ENCODE peak calls at places on chromosomes 2 and 18, in four cellular contexts. A, D, V and J are unnamed samples.

GRCh38 chr2:102619414-102620319 is at the start of gene SLC9A2:
- DNase-seq in A (peak), D (peak), V (no peak), J (peak)

GRCh38 chr2:119645173-119645846 is 33.7 kb upstream of the TMEM177 start:
- DNase-seq in A (no peak), D (no peak), V (no peak), J (no peak)

GRCh38 chr2:173983414-173983871 is 18.3 kb upstream of the SP3 start:
- DNase-seq in A (no peak), D (no peak), V (no peak), J (peak)

GRCh38 chr2:56754627-56755026 is 570.8 kb downstream of the CCDC85A start:
- DNase-seq in A (no peak), D (no peak), V (no peak), J (no peak)

GRCh38 chr2:216545359-216545758 is 46.7 kb downstream of the RPL37A start:
- DNase-seq in A (no peak), D (no peak), V (no peak), J (no peak)

GRCh38 chr2:133421516-133422324 is 146.5 kb downstream of the NCKAP5 start:
- DNase-seq in A (no peak), D (no peak), V (peak), J (peak)

GRCh38 chr2:1081411-1082225 is 131.0 kb downstream of the SNTG2 start:
- DNase-seq in A (no peak), D (no peak), V (no peak), J (no peak)

GRCh38 chr2:43192039-43192438 is 34.4 kb downstream of the ZFP36L2 start:
- DNase-seq in A (no peak), D (no peak), V (no peak), J (no peak)

GRCh38 chr18:59008302-59008974 is 131.2 kb upstream of the SEC11C start:
- DNase-seq in A (no peak), D (no peak), V (no peak), J (no peak)

GRCh38 chr2:205868773-205869333 is 186.6 kb downstream of the NRP2 start:
- DNase-seq in A (peak), D (no peak), V (no peak), J (no peak)

GRCh38 chr18:7038330-7038846 is 79.2 kb downstream of the LAMA1 start:
- DNase-seq in A (no peak), D (peak), V (peak), J (peak)

GRCh38 chr2:240024766-240025165 is 376 bp downstream of the NDUFA10 start:
- DNase-seq in A (peak), D (no peak), V (no peak), J (no peak)

GRCh38 chr18:13809025-13809384 is 14.9 kb upstream of the MC5R start:
- DNase-seq in A (no peak), D (no peak), V (no peak), J (no peak)

GRCh38 chr2:150255528-150255927 is 231.9 kb downstream of the RND3 start:
- DNase-seq in A (no peak), D (no peak), V (no peak), J (no peak)

GRCh38 chr2:105344704-105345345 is 7.5 kb downstream of the C2orf49 start:
- DNase-seq in A (no peak), D (no peak), V (no peak), J (no peak)

GRCh38 chr2:19819097-19820065 is 82.4 kb downstream of the TTC32 start:
- DNase-seq in A (no peak), D (no peak), V (no peak), J (no peak)

GRCh38 chr18:49988733-49989132 is 175.4 kb upstream of the ACAA2 start:
- DNase-seq in A (no peak), D (no peak), V (peak), J (no peak)

GRCh38 chr2:216829533-216829932 is 30.3 kb downstream of the TNP1 start:
- DNase-seq in A (no peak), D (peak), V (peak), J (peak)

GRCh38 chr18:59779979-59780378 is 82.8 kb upstream of the CCBE1 start:
- DNase-seq in A (no peak), D (no peak), V (no peak), J (no peak)

GRCh38 chr2:135985018-135985825 is at the start of gene DARS1:
- DNase-seq in A (peak), D (peak), V (peak), J (peak)

GRCh38 chr18:41524674-41525470 is 430.2 kb upstream of the PIK3C3 start:
- DNase-seq in A (no peak), D (peak), V (no peak), J (no peak)

GRCh38 chr2:230254152-230254881 is 28.8 kb downstream of the SP140 start:
- DNase-seq in A (no peak), D (no peak), V (no peak), J (no peak)

GRCh38 chr2:101725515-101726192 is 28.1 kb downstream of the MAP4K4 start:
- DNase-seq in A (no peak), D (no peak), V (no peak), J (no peak)

GRCh38 chr18:37964885-37965571 is 399.4 kb upstream of the CELF4 start:
- DNase-seq in A (no peak), D (no peak), V (no peak), J (no peak)

GRCh38 chr2:149470046-149470445 is 117.5 kb downstream of the MMADHC start:
- DNase-seq in A (no peak), D (peak), V (no peak), J (no peak)

GRCh38 chr2:143564419-143564818 is 435.2 kb downstream of the ARHGAP15 start:
- DNase-seq in A (no peak), D (no peak), V (no peak), J (no peak)

GRCh38 chr2:239307221-239307569 is 93.6 kb downstream of the HDAC4 start:
- DNase-seq in A (no peak), D (no peak), V (no peak), J (no peak)

GRCh38 chr18:10440874-10441273 is 13.6 kb upstream of the APCDD1 start:
- DNase-seq in A (no peak), D (no peak), V (no peak), J (no peak)

GRCh38 chr18:77062518-77063003 is 70.0 kb downstream of the MBP start:
- DNase-seq in A (peak), D (no peak), V (no peak), J (no peak)